ENCODE peak calls at places on chromosomes 7 and 10, in seven cellular contexts. X is CD4-positive, CD25-positive, alpha-beta regulatory T cell; W is activated T-cell treated with anti-CD3 and anti-CD28 coated beads for 48 hours; B is M059J; T is A172; G is HuH-7.5; C is stimulated activated CD4-positive, alpha-beta T cell treated with anti-CD3 and anti-CD28 coated beads, Interleukin-1b, Interleukin-23, amount 100 ng/mL, for 24 hours. V is an unnamed sample.

GRCh38 chr10:16643502-16643901 is 121.8 kb upstream of the C1QL3 start:
- DNase-seq in X (no peak), W (no peak), B (no peak), T (no peak), G (no peak), C (no peak), V (no peak)

GRCh38 chr7:141378405-141378804 is 172.8 kb upstream of the AGK start:
- DNase-seq in X (no peak), W (no peak), B (no peak), T (no peak), G (no peak), C (no peak), V (no peak)

GRCh38 chr7:88522771-88523316 is 216.2 kb upstream of the STEAP4 start:
- DNase-seq in X (no peak), W (no peak), B (no peak), T (no peak), G (no peak), C (no peak), V (no peak)

GRCh38 chr10:127755758-127756157 is 18.8 kb downstream of the FOXI2 start:
- DNase-seq in X (no peak), W (no peak), B (no peak), T (no peak), G (no peak), C (no peak), V (no peak)

GRCh38 chr10:22340362-22341189 is 4.7 kb upstream of the SPAG6 start:
- DNase-seq in X (peak; percentile 89), W (peak; percentile 51), B (peak; percentile 33), T (peak; percentile 75), G (peak; percentile 83), C (no peak), V (peak; percentile 79)

GRCh38 chr7:121178869-121179497 is 149.8 kb upstream of the WNT16 start:
- DNase-seq in X (no peak), W (no peak), B (no peak), T (no peak), G (no peak), C (no peak), V (no peak)

GRCh38 chr7:54944179-54944578 is 74.6 kb upstream of the EGFR start:
- DNase-seq in X (no peak), W (no peak), B (peak; percentile 77), T (peak; percentile 32), G (no peak), C (no peak), V (peak; percentile 21)

GRCh38 chr7:158827411-158828342 is 1.6 kb downstream of the ESYT2 start:
- DNase-seq in X (peak; percentile 53), W (no peak), B (peak; percentile 45), T (no peak), G (no peak), C (no peak), V (peak; percentile 47)

GRCh38 chr10:33211123-33211878 is 123.2 kb downstream of the NRP1 start:
- DNase-seq in X (peak; percentile 70), W (peak; percentile 2), B (peak; percentile 39), T (no peak), G (no peak), C (peak; percentile 0), V (peak; percentile 55)

GRCh38 chr10:58320351-58321065 is 14.3 kb upstream of the UBE2D1 start:
- DNase-seq in X (no peak), W (no peak), B (no peak), T (no peak), G (no peak), C (no peak), V (no peak)

V was measured in MCF 10A.